ENCODE peak calls at places on chromosomes 2 and 18, in four cellular contexts. L is AG09309, F is body of pancreas, X is BE2C. S is an unnamed sample.

GRCh38 chr2:235467586-235467985 is 26.3 kb upstream of the AGAP1 start:
- DNase-seq in L (peak), F (no peak), X (no peak), S (no peak)

GRCh38 chr2:240325654-240326031 is 109.8 kb upstream of the GPC1 start:
- DNase-seq in X (peak), L (no peak), F (peak), S (no peak)

GRCh38 chr18:68840554-68841263 is 42.8 kb downstream of the CCDC102B start:
- DNase-seq in F (peak), X (no peak), L (peak), S (no peak)

GRCh38 chr2:212960336-212960735 is 191.1 kb downstream of the IKZF2 start:
- DNase-seq in X (no peak), L (no peak), F (no peak), S (no peak)

GRCh38 chr2:98164256-98164655 is 77.3 kb downstream of the VWA3B start:
- DNase-seq in L (no peak), X (no peak), F (no peak), S (no peak)

GRCh38 chr2:25165992-25166618 is 2.3 kb downstream of the POMC start:
- DNase-seq in L (no peak), X (peak), F (peak), S (no peak)

GRCh38 chr2:6352906-6353515 is 512.7 kb downstream of the CMPK2 start:
- DNase-seq in X (peak), L (no peak), F (peak), S (peak)

GRCh38 chr2:240338274-240338673 is 97.2 kb upstream of the GPC1 start:
- DNase-seq in L (no peak), X (no peak), F (no peak), S (no peak)

GRCh38 chr2:219118504-219118903 is 42.1 kb downstream of the NHEJ1 start:
- DNase-seq in F (no peak), L (no peak), X (no peak), S (no peak)

GRCh38 chr2:10520154-10520553 is 72.0 kb upstream of the ODC1 start:
- DNase-seq in X (no peak), F (no peak), L (no peak), S (peak)

GRCh38 chr2:64592994-64593655 is 60.6 kb downstream of the SERTAD2 start:
- DNase-seq in F (no peak), L (no peak), X (no peak), S (no peak)

GRCh38 chr18:24657461-24657860 is 197.0 kb downstream of the HRH4 start:
- DNase-seq in X (no peak), L (no peak), F (no peak), S (no peak)

GRCh38 chr2:184031402-184032147 is 566.8 kb upstream of the ZNF804A start:
- DNase-seq in X (no peak), F (peak), L (no peak), S (no peak)

GRCh38 chr2:20012032-20012281 is 511 bp downstream of the MATN3 start:
- DNase-seq in L (no peak), F (no peak), X (no peak), S (no peak)

GRCh38 chr2:235676536-235676799 is 182.6 kb downstream of the AGAP1 start:
- DNase-seq in L (no peak), X (no peak), F (no peak), S (no peak)

GRCh38 chr18:67426477-67426876 is 90.0 kb downstream of the DSEL start:
- DNase-seq in L (no peak), F (no peak), X (no peak), S (no peak)

GRCh38 chr18:12946549-12947354 is 1.1 kb upstream of the SEH1L start:
- DNase-seq in F (peak), X (peak), L (peak), S (no peak)

GRCh38 chr18:44474596-44474995 is 206.1 kb upstream of the SETBP1 start:
- DNase-seq in F (no peak), X (no peak), L (peak), S (no peak)

GRCh38 chr2:67574230-67574629 is 177.1 kb downstream of the ETAA1 start:
- DNase-seq in F (no peak), L (peak), X (no peak), S (no peak)

GRCh38 chr18:11981633-11982366 is 493 bp downstream of the IMPA2 start:
- DNase-seq in X (no peak), L (no peak), F (peak), S (peak)

GRCh38 chr2:27069961-27070618 is 1.4 kb downstream of the OST4 start:
- DNase-seq in L (no peak), X (no peak), F (no peak), S (no peak)

GRCh38 chr2:217851191-217852020 is 151.4 kb downstream of the TNS1 start:
- DNase-seq in X (peak), F (peak), L (peak), S (no peak)

GRCh38 chr18:31497711-31498449 is at the start of gene DSG2:
- DNase-seq in L (no peak), X (peak), F (peak), S (peak)

GRCh38 chr18:67665266-67665665 is 148.7 kb upstream of the DSEL start:
- DNase-seq in X (no peak), F (no peak), L (no peak), S (no peak)

GRCh38 chr2:164928101-164928673 is 27.1 kb downstream of the SLC38A11 start:
- DNase-seq in F (no peak), L (no peak), X (no peak), S (no peak)

GRCh38 chr2:119637371-119637770 is 41.6 kb upstream of the TMEM177 start:
- DNase-seq in X (no peak), L (no peak), F (no peak), S (no peak)

GRCh38 chr2:241680827-241681599 is 5.6 kb downstream of the DTYMK start:
- DNase-seq in X (no peak), L (peak), F (peak), S (no peak)

GRCh38 chr2:225411452-225411851 is 11.9 kb downstream of the NYAP2 start:
- DNase-seq in L (no peak), X (no peak), F (no peak), S (no peak)

GRCh38 chr2:201977651-201978050 is 56.0 kb upstream of the FZD7 start:
- DNase-seq in F (no peak), X (no peak), L (no peak), S (no peak)

GRCh38 chr2:121065239-121065638 is 219.8 kb downstream of the TFCP2L1 start:
- DNase-seq in F (no peak), L (no peak), X (no peak), S (no peak)

GRCh38 chr2:96815326-96816126 is 542 bp upstream of the CNNM3 start:
- DNase-seq in L (peak), X (no peak), F (no peak), S (no peak)

GRCh38 chr2:96817882-96818281 is 1.8 kb downstream of the CNNM3 start:
- DNase-seq in X (no peak), F (no peak), L (no peak), S (no peak)

GRCh38 chr2:96816127-96816835 is at the start of gene CNNM3:
- DNase-seq in L (peak), F (peak), X (peak), S (peak)

GRCh38 chr2:96819101-96819875 is 3.2 kb downstream of the CNNM3 start:
- DNase-seq in F (peak), X (peak), L (no peak), S (peak)

GRCh38 chr2:96816836-96817702 is 1.0 kb downstream of the CNNM3 start:
- DNase-seq in X (no peak), F (no peak), L (peak), S (no peak)
- H3K4me3 ChIP-seq in X (peak), F (peak), L (peak), S (peak)

GRCh38 chr2:122101319-122101718 is 345.9 kb downstream of the TSN start:
- DNase-seq in F (no peak), L (no peak), X (no peak), S (no peak)
- TF ChIP-seq CTCF in F (no peak), L (no peak), X (no peak), S (no peak)

DNA sequence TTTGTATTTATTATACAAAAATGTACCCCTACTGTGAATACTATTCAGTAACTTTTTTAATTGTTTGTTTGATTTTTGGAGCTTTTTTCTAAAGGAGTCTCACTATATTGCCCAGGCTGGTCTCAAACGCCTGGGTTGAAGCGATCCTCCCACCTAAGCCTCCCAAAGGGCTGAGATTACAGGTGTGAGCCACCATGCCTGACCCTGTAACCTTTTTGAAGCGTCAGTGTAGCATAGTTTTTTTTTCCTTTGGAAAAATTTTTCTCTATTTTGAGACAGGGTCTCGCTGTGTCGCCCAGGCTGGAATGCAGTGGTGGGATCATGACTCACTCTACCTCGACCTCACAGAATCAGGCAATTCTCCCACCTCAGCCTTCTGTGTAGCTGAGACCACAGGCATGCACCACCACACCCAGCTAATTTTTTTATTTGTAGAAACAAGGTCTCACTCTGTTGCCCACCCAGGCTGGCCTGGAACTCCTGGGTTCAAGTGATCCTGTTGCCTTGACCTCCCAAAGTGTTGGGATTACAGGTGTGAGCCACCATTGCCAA is 2.0 kb downstream of the GMCL1 start:
- DNase-seq in L (no peak), X (no peak), F (no peak), S (no peak)
- H3K4me3 ChIP-seq in L (no peak), X (no peak), F (no peak), S (no peak)

GRCh38 chr2:149098722-149099121 is 60.2 kb downstream of the LYPD6B start:
- DNase-seq in L (peak), X (no peak), F (peak), S (no peak)

GRCh38 chr2:149100739-149101699 is 62.5 kb downstream of the LYPD6B start:
- DNase-seq in F (peak), X (no peak), L (no peak), S (no peak)

GRCh38 chr2:149101818-149102217 is 63.3 kb downstream of the LYPD6B start:
- DNase-seq in L (no peak), X (no peak), F (no peak), S (no peak)

GRCh38 chr2:149094217-149095015 is 55.9 kb downstream of the LYPD6B start:
- DNase-seq in F (no peak), L (peak), X (no peak), S (no peak)

GRCh38 chr2:149099298-149099697 is 60.8 kb downstream of the LYPD6B start:
- DNase-seq in F (no peak), L (no peak), X (no peak), S (no peak)
- TF ChIP-seq CTCF in F (no peak), L (no peak), X (no peak), S (no peak)

GRCh38 chr2:223054193-223054781 is 2.3 kb downstream of the KCNE4 start:
- DNase-seq in X (no peak), L (no peak), F (peak), S (peak)

GRCh38 chr2:223051580-223052375 is at the start of gene KCNE4:
- DNase-seq in X (no peak), L (no peak), F (peak), S (no peak)

GRCh38 chr2:223052710-223053261 is 796 bp downstream of the KCNE4 start:
- DNase-seq in L (no peak), X (no peak), F (no peak), S (no peak)

GRCh38 chr2:223055140-223055539 is 3.1 kb downstream of the KCNE4 start:
- DNase-seq in F (peak), X (no peak), L (no peak), S (no peak)

GRCh38 chr2:223053431-223054192 is 1.6 kb downstream of the KCNE4 start:
- DNase-seq in L (no peak), X (no peak), F (no peak), S (peak)
- H3K4me3 ChIP-seq in L (peak), X (no peak), F (peak), S (peak)

DNA sequence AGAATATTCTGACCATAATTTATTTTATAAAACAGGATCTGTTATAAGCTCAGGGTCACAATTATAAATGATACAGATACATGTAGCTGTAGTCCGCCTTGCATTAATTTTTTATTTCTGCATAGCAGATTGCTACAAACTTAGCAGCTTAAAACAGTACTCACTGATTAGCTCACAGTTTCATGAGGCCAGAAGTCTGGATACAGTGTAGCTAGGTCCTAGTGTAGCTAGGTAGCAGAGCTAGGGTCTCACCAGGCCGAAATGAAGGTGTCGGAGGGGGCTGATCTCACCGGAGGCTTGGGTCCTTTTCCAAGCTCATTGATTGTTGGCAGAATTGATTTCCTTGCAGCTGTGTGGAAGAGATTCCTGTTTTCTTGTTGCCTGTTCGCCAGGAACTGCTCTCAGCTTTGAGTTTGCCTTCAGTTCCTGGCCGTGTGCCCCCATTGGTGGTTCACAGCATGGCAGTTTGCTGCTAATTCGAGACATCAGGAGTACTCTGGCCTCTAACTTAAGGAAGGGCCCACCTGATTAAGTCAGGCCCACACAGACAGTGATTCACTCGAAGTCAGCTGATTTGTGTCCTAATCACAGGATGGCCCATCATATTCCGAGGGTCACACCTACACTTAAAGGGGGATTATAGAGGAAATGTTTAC is 18.4 kb downstream of the NAPG start:
- DNase-seq in L (no peak), X (no peak), F (no peak), S (no peak)
- TF ChIP-seq CTCF in L (peak), X (no peak), F (no peak), S (no peak)